ENCODE peak calls at places on chromosomes 7 and 10, in seven cellular contexts. E, A, F, B, X, G and K are unnamed samples.

GRCh38 chr7:149664666-149665065 is 108.7 kb downstream of the ZNF467 start:
- DNase-seq in B (no peak), F (no peak), X (no peak), G (no peak), A (no peak), E (peak), K (no peak)

GRCh38 chr7:91128574-91129348 is 135.5 kb upstream of the FZD1 start:
- DNase-seq in B (peak), F (no peak), E (no peak), G (no peak), A (no peak), X (no peak), K (no peak)

GRCh38 chr10:6406220-6407033 is 173.6 kb downstream of the PRKCQ start:
- DNase-seq in G (peak), E (peak), B (peak), X (no peak), A (peak), F (peak), K (no peak)

GRCh38 chr7:98174334-98175259 is 36.6 kb upstream of the BHLHA15 start:
- DNase-seq in F (no peak), G (no peak), E (no peak), A (no peak), X (no peak), B (no peak), K (no peak)

GRCh38 chr7:6093375-6093774 is 62.2 kb downstream of the ANKRD61 start:
- DNase-seq in B (no peak), E (no peak), X (no peak), A (no peak), F (no peak), G (no peak), K (no peak)

GRCh38 chr10:52517017-52517416 is 202.9 kb downstream of the DKK1 start:
- DNase-seq in G (no peak), A (no peak), E (no peak), F (no peak), X (no peak), B (no peak), K (no peak)

GRCh38 chr7:74542558-74543117 is 88.9 kb downstream of the GTF2IRD1 start:
- DNase-seq in X (no peak), B (no peak), F (peak), G (no peak), A (no peak), E (no peak), K (no peak)

GRCh38 chr10:70130878-70131559 is 1.6 kb downstream of the AIFM2 start:
- DNase-seq in X (no peak), A (no peak), B (peak), F (no peak), E (peak), G (peak), K (no peak)

GRCh38 chr10:89295597-89295996 is 6.2 kb upstream of the IFIT2 start:
- DNase-seq in G (no peak), F (no peak), X (no peak), A (no peak), E (no peak), B (peak), K (no peak)

GRCh38 chr7:141920281-141920680 is 4.1 kb downstream of the OR9A4 start:
- DNase-seq in A (no peak), G (no peak), F (no peak), X (no peak), B (no peak), E (no peak), K (no peak)

DNA sequence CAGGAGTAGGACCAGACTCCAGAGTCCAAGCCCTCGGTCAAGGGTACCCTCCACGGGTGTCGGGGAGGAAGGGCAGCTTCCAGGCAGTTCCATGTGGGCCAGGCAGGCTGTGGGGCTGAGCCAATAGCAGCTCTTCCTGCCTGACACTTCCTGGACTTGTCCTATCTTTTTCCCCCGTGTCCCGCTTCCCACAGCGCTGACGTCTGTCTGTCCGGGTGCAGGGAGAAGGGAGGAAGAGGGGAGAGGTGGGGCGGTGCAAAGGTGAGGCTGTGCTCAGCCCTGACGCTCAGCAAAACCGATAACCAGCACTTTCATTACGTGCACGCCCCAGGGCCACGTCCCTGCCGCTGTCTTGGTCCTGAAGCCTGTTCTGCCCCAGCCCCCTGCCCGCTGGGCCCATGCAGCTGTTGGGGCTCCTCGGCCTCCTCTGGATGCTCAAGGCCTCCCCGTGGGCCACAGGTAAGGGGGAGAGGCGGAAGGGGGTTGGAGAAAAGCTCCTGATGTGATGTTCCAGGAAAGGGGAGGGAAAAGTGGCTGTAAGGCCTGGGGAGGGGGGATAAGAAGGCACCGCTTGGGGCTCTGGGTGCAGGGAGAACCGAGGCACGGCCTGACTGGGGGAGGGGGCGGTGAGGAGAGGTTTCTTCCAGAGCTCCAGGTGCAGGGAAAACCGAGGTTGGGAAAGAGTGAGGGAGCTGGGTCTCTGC is at the start of gene MUC3A:
- DNase-seq in A (no peak), B (no peak), G (no peak), F (no peak), X (no peak), E (no peak), K (no peak)
- TF ChIP-seq RFX5 in A (no peak), B (no peak), G (no peak), F (no peak), X (no peak), E (no peak), K (no peak)

DNA sequence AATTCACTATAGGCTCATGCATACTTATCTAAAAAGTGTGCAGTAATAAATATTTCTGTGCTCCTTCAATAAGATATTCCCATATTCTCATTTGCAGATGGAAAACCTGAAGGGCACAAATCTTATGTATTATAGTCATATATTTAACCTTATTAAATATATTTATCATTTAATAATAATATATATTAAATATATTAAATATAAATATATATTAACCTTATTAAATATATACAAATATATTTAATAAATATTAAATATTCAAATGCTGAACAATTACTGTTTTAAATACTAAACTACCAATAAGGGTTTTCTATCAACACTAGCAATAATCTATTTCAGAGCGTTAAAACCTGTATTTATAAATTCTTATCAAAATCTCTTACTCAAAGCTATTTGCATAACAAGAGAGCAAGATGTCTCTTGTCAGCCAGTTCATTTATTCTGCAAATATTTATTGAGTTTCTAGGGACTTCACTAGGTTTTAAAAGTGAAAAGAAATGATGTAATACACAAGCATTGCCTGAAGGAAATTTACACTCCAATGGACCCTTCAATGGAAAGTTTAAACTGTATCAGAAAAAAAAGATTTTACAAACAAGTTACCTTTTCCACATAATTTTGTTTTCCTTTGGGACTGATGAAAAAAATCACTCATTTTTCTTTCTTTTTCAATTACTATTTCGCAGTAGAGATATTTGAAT is 159.2 kb downstream of the AGMO start:
- DNase-seq in F (no peak), A (no peak), B (no peak), G (no peak), E (no peak), X (no peak), K (no peak)
- TF ChIP-seq RFX5 in F (no peak), A (no peak), B (no peak), G (no peak), E (no peak), X (no peak), K (no peak)

GRCh38 chr10:79014796-79015195 is 54.0 kb upstream of the ZMIZ1 start:
- DNase-seq in B (no peak), G (no peak), A (no peak), E (no peak), X (no peak), F (no peak), K (no peak)
- TF ChIP-seq RFX5 in B (no peak), G (no peak), A (no peak), E (no peak), X (no peak), F (no peak), K (no peak)

GRCh38 chr7:19108985-19109946 is 8.2 kb downstream of the TWIST1 start:
- DNase-seq in F (no peak), X (no peak), B (no peak), A (no peak), G (no peak), E (no peak), K (no peak)
- TF ChIP-seq RFX5 in F (no peak), X (no peak), B (no peak), A (no peak), G (no peak), E (no peak), K (no peak)

GRCh38 chr7:15199482-15199881 is 296.9 kb upstream of the DGKB start:
- DNase-seq in B (peak), G (no peak), X (no peak), A (no peak), F (peak), E (peak), K (no peak)
- TF ChIP-seq RFX5 in B (no peak), G (no peak), X (no peak), A (no peak), F (no peak), E (no peak), K (no peak)